ENCODE peak calls at places on chromosomes 13 and 19, in eight cellular contexts. V is HCT116; W is Right ventricle myocardium superior; J is B cell; X is psoas muscle; H is natural killer cell treated with Interleukin-12 subunit alpha and Interleukin-12 subunit beta and Interleukin-15 and Interleukin-18, amount 100 ng/mL, for 72 hours; O is T-cell; N is heart right ventricle. P is an unnamed sample.
A peak's percentile ranks its signal among the peaks of the same experiment; 100 is the strongest.

GRCh38 chr13:44974056-44974798 is 15.0 kb downstream of the NUFIP1 start:
- ATAC-seq in V (no peak), W (peak; percentile 42), J (peak; percentile 87), X (no peak), H (no peak), O (no peak), N (peak; percentile 73), P (no peak)

GRCh38 chr19:16376649-16377048 is 52.0 kb downstream of the KLF2 start:
- ATAC-seq in V (peak; percentile 98), W (peak; percentile 3), J (no peak), X (peak; percentile 34), H (peak; percentile 30), O (no peak), N (no peak), P (no peak)

GRCh38 chr13:99495478-99496321 is 5.6 kb upstream of the TM9SF2 start:
- ATAC-seq in V (no peak), W (no peak), J (no peak), X (no peak), H (peak; percentile 38), O (peak; percentile 48), N (no peak), P (no peak)

GRCh38 chr13:98471895-98472294 is 105.0 kb downstream of the STK24 start:
- ATAC-seq in V (no peak), W (peak; percentile 85), J (no peak), X (no peak), H (no peak), O (no peak), N (peak; percentile 77), P (no peak)

GRCh38 chr19:47447470-47448359 is 24.0 kb downstream of the SLC8A2 start:
- ATAC-seq in V (peak; percentile 88), W (peak; percentile 41), J (no peak), X (peak; percentile 75), H (peak; percentile 85), O (peak; percentile 56), N (peak; percentile 45), P (peak; percentile 39)

GRCh38 chr13:84962141-84962750 is 837.0 kb downstream of the SLITRK6 start:
- ATAC-seq in V (no peak), W (no peak), J (no peak), X (no peak), H (peak; percentile 32), O (no peak), N (no peak), P (peak; percentile 25)

GRCh38 chr13:51241720-51242119 is 19.5 kb downstream of the FAM124A start:
- ATAC-seq in V (no peak), W (no peak), J (no peak), X (no peak), H (no peak), O (no peak), N (no peak), P (peak; percentile 69)

GRCh38 chr19:11964496-11964857 is 363 bp upstream of the ZNF763 start:
- ATAC-seq in V (no peak), W (peak; percentile 61), J (no peak), X (peak; percentile 60), H (peak; percentile 66), O (peak; percentile 22), N (peak; percentile 81), P (peak; percentile 58)

GRCh38 chr13:62706035-62706434 is 1290.4 kb upstream of the PCDH20 start:
- ATAC-seq in V (peak; percentile 60), W (no peak), J (no peak), X (no peak), H (no peak), O (no peak), N (no peak), P (no peak)

GRCh38 chr19:21028969-21029268 is 8.5 kb downstream of the ZNF430 start:
- ATAC-seq in V (no peak), W (no peak), J (no peak), X (no peak), H (peak; percentile 12), O (no peak), N (no peak), P (no peak)

GRCh38 chr13:35592457-35592856 is 116.0 kb upstream of the MAB21L1 start:
- ATAC-seq in V (no peak), W (no peak), J (no peak), X (no peak), H (no peak), O (no peak), N (no peak), P (no peak)

P was measured in gastroesophageal sphincter.